ENCODE peak calls at places on chromosomes 16 and 17, in five cellular contexts. One of them, this sample, is unnamed.

GRCh38 chr17:73459980-73460379 is 148.2 kb upstream of the CDC42EP4 start:
- DNase-seq in K562: no peak
- DNase-seq in GM12878: no peak
- DNase-seq in H1: no peak
- DNase-seq in HepG2: no peak
- DNase-seq in this sample: no peak

GRCh38 chr16:4795181-4795827 is at the start of gene SMIM22:
- DNase-seq in HepG2: no peak
- DNase-seq in GM12878: no peak
- DNase-seq in K562: no peak
- DNase-seq in H1: no peak
- DNase-seq in this sample: no peak

GRCh38 chr16:75227361-75228142 is 8.8 kb downstream of the CTRB1 start:
- DNase-seq in K562: no peak
- DNase-seq in H1: no peak
- DNase-seq in GM12878: no peak
- DNase-seq in HepG2: no peak
- DNase-seq in this sample: no peak

GRCh38 chr17:82463881-82464566 is 5.5 kb downstream of the NARF start:
- DNase-seq in GM12878: no peak
- DNase-seq in HepG2: no peak
- DNase-seq in H1: no peak
- DNase-seq in K562: no peak
- DNase-seq in this sample: no peak

GRCh38 chr17:50051082-50051576 is 4.8 kb upstream of the ITGA3 start:
- DNase-seq in K562: peak; percentile 61
- DNase-seq in GM12878: no peak
- DNase-seq in H1: no peak
- DNase-seq in HepG2: no peak
- DNase-seq in this sample: peak; percentile 96

GRCh38 chr17:64226132-64226531 is 36.9 kb downstream of the TEX2 start:
- DNase-seq in HepG2: no peak
- DNase-seq in H1: no peak
- DNase-seq in GM12878: no peak
- DNase-seq in K562: no peak
- DNase-seq in this sample: no peak

GRCh38 chr17:72416054-72416691 is 295.4 kb downstream of the SOX9 start:
- DNase-seq in K562: no peak
- DNase-seq in GM12878: peak; percentile 20
- DNase-seq in HepG2: no peak
- DNase-seq in H1: no peak
- DNase-seq in this sample: no peak

GRCh38 chr16:67966549-67967182 is 1.8 kb downstream of the SLC12A4 start:
- DNase-seq in K562: peak; percentile 58
- DNase-seq in HepG2: peak; percentile 65
- DNase-seq in H1: no peak
- DNase-seq in GM12878: no peak
- DNase-seq in this sample: peak; percentile 24

GRCh38 chr16:84043486-84044107 is 1.0 kb upstream of the SLC38A8 start:
- DNase-seq in H1: no peak
- DNase-seq in GM12878: no peak
- DNase-seq in HepG2: peak; percentile 81
- DNase-seq in K562: peak; percentile 78
- DNase-seq in this sample: no peak

GRCh38 chr17:13635951-13636350 is 34.2 kb upstream of the HS3ST3A1 start:
- DNase-seq in K562: no peak
- DNase-seq in HepG2: no peak
- DNase-seq in H1: no peak
- DNase-seq in GM12878: no peak
- DNase-seq in this sample: no peak
- TF ChIP-seq SRF in K562: no peak
- TF ChIP-seq SRF in HepG2: no peak
- TF ChIP-seq SRF in H1: no peak
- TF ChIP-seq SRF in GM12878: no peak
- TF ChIP-seq SRF in this sample: no peak

GRCh38 chr17:46126840-46127239 is 66.4 kb downstream of the KANSL1 start:
- DNase-seq in K562: no peak
- DNase-seq in H1: no peak
- DNase-seq in HepG2: no peak
- DNase-seq in GM12878: no peak
- DNase-seq in this sample: no peak

GRCh38 chr17:46123607-46124006 is 69.6 kb downstream of the KANSL1 start:
- DNase-seq in K562: no peak
- DNase-seq in GM12878: no peak
- DNase-seq in HepG2: no peak
- DNase-seq in H1: no peak
- DNase-seq in this sample: no peak

GRCh38 chr17:46124695-46125592 is 68.3 kb downstream of the KANSL1 start:
- DNase-seq in GM12878: no peak
- DNase-seq in H1: no peak
- DNase-seq in K562: no peak
- DNase-seq in HepG2: no peak
- DNase-seq in this sample: no peak

GRCh38 chr17:46127524-46127923 is 65.7 kb downstream of the KANSL1 start:
- DNase-seq in GM12878: no peak
- DNase-seq in H1: no peak
- DNase-seq in HepG2: no peak
- DNase-seq in K562: no peak
- DNase-seq in this sample: no peak

GRCh38 chr17:46125831-46126230 is 67.4 kb downstream of the KANSL1 start:
- DNase-seq in H1: no peak
- DNase-seq in HepG2: no peak
- DNase-seq in K562: no peak
- DNase-seq in GM12878: no peak
- DNase-seq in this sample: no peak
- TF ChIP-seq SRF in H1: no peak
- TF ChIP-seq SRF in HepG2: no peak
- TF ChIP-seq SRF in K562: no peak
- TF ChIP-seq SRF in GM12878: no peak
- TF ChIP-seq SRF in this sample: no peak

DNA sequence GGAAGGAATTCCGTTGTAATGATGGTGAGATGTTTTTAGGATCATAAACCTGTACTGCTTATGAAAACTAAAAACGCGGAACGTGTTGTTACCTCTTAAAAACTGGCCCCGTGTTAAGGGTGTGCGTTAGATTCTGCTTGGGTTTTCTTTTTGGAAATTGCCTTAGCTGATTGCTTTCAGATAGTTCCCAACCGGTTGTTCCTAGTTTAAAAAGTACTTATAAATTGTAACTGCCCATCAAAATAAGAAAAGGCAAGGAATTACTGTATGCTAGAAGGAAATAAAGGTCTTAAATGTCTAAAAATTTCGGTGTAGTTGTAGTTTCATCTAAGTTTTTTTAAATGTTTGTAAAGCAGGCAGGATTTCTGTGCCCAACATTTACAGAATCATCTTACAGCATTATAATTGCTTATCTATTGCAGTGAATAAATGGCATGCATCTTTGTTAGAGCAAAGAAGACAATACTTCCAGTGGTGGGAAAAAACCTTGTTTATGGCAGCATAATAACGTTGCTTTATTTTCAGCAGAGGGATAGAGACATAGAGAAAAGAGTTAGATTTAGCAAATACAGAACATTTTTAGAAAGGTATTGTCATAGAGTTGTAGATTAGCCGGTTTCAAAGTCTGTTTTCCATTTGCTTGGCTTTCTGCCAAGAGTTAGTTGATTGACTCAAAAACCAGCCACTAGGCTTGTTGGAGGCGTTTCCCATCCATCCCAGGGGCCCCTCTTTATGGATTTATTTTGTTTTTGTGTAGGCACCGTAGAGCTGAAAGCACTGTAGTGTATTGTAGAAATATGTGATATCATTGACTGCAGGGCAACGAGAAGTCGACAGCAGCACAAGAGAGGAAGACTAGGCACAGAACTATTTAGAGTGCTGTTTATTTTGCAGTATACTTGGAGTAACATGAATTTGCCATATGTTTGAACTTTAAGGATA is 1.7 kb downstream of the PPM1D start:
- DNase-seq in H1: no peak
- DNase-seq in HepG2: peak; percentile 88
- DNase-seq in GM12878: peak; percentile 40
- DNase-seq in K562: peak; percentile 78
- DNase-seq in this sample: peak; percentile 60
- TF ChIP-seq SRF in H1: no peak
- TF ChIP-seq SRF in HepG2: no peak
- TF ChIP-seq SRF in GM12878: no peak
- TF ChIP-seq SRF in K562: no peak
- TF ChIP-seq SRF in this sample: no peak

DNA sequence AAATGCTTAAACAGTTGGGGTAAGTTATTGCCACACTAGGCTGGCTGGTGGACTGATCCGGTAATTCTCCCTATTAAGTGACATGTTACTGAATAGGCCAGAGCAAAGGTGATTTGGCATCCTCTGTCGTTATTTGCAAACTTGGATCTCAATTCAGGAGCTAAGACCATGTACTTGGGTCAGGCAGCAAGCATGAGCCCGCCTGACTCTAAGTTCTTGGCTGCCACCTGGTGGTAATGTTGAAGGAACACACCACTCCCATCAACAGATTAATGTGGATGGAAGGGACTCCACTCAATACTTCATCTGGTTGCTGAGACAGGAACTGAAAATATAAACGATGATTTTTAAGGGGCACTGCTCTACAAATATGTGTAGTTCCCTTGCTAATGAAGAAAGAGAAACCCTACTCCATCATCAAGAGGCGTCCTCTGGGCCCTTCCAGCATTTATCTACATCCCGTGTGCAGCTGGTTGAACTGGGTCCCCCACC is 70.8 kb downstream of the EMP2 start:
- DNase-seq in GM12878: peak; percentile 70
- DNase-seq in H1: peak; percentile 33
- DNase-seq in K562: peak; percentile 84
- DNase-seq in HepG2: peak; percentile 91
- DNase-seq in this sample: peak; percentile 71
- TF ChIP-seq SRF in GM12878: no peak
- TF ChIP-seq SRF in H1: no peak
- TF ChIP-seq SRF in K562: no peak
- TF ChIP-seq SRF in HepG2: no peak
- TF ChIP-seq SRF in this sample: no peak

GRCh38 chr17:57747221-57748017 is 2.3 kb upstream of the CCDC182 start:
- DNase-seq in H1: no peak
- DNase-seq in K562: peak; percentile 64
- DNase-seq in GM12878: no peak
- DNase-seq in HepG2: peak; percentile 54
- DNase-seq in this sample: peak; percentile 76

GRCh38 chr17:57749701-57750100 is 4.6 kb upstream of the CCDC182 start:
- DNase-seq in K562: no peak
- DNase-seq in H1: no peak
- DNase-seq in HepG2: no peak
- DNase-seq in GM12878: no peak
- DNase-seq in this sample: no peak

GRCh38 chr17:57744195-57745170 is 616 bp downstream of the CCDC182 start:
- DNase-seq in K562: no peak
- DNase-seq in GM12878: no peak
- DNase-seq in H1: no peak
- DNase-seq in HepG2: no peak
- DNase-seq in this sample: no peak

GRCh38 chr17:57745242-57745641 is at the start of gene CCDC182:
- DNase-seq in K562: no peak
- DNase-seq in GM12878: no peak
- DNase-seq in HepG2: no peak
- DNase-seq in H1: no peak
- DNase-seq in this sample: no peak

GRCh38 chr17:57746221-57746620 is 1.1 kb upstream of the CCDC182 start:
- DNase-seq in HepG2: no peak
- DNase-seq in K562: no peak
- DNase-seq in GM12878: no peak
- DNase-seq in H1: no peak
- DNase-seq in this sample: no peak
- TF ChIP-seq SRF in HepG2: no peak
- TF ChIP-seq SRF in K562: no peak
- TF ChIP-seq SRF in GM12878: no peak
- TF ChIP-seq SRF in H1: no peak
- TF ChIP-seq SRF in this sample: no peak